ENCODE peak calls at places on chromosome 18, in six cellular contexts. One of them, this sample, is unnamed.
A peak's percentile ranks its signal among the peaks of the same experiment; 100 is the strongest.

GRCh38 chr18:36786686-36787085 is 42.1 kb downstream of the TPGS2 start:
- DNase-seq in foreskin keratinocyte: peak; percentile 32
- DNase-seq in hippocampal formation: no peak
- DNase-seq in activated CD8-positive, alpha-beta memory T cell treated with anti-CD3 and anti-CD28 coated beads for 1 hour: no peak
- DNase-seq in left lung: peak; percentile 45
- DNase-seq in activated T-cell treated with anti-CD3 and anti-CD28 coated beads, Interleukin-2, amount 50 U/mL, for 4 hours: no peak
- DNase-seq in this sample: no peak

GRCh38 chr18:54871231-54871630 is 43.0 kb downstream of the RAB27B start:
- DNase-seq in foreskin keratinocyte: no peak
- DNase-seq in hippocampal formation: no peak
- DNase-seq in activated CD8-positive, alpha-beta memory T cell treated with anti-CD3 and anti-CD28 coated beads for 1 hour: no peak
- DNase-seq in left lung: no peak
- DNase-seq in activated T-cell treated with anti-CD3 and anti-CD28 coated beads, Interleukin-2, amount 50 U/mL, for 4 hours: no peak
- DNase-seq in this sample: no peak

GRCh38 chr18:50099725-50100414 is 95.1 kb downstream of the MYO5B start:
- DNase-seq in foreskin keratinocyte: peak; percentile 68
- DNase-seq in hippocampal formation: no peak
- DNase-seq in activated CD8-positive, alpha-beta memory T cell treated with anti-CD3 and anti-CD28 coated beads for 1 hour: no peak
- DNase-seq in left lung: no peak
- DNase-seq in activated T-cell treated with anti-CD3 and anti-CD28 coated beads, Interleukin-2, amount 50 U/mL, for 4 hours: no peak
- DNase-seq in this sample: no peak

GRCh38 chr18:7221424-7222155 is 9.3 kb upstream of the LRRC30 start:
- DNase-seq in foreskin keratinocyte: peak; percentile 37
- DNase-seq in hippocampal formation: no peak
- DNase-seq in activated CD8-positive, alpha-beta memory T cell treated with anti-CD3 and anti-CD28 coated beads for 1 hour: no peak
- DNase-seq in left lung: no peak
- DNase-seq in activated T-cell treated with anti-CD3 and anti-CD28 coated beads, Interleukin-2, amount 50 U/mL, for 4 hours: no peak
- DNase-seq in this sample: no peak

GRCh38 chr18:12317664-12318333 is 9.8 kb downstream of the TUBB6 start:
- DNase-seq in foreskin keratinocyte: no peak
- DNase-seq in hippocampal formation: no peak
- DNase-seq in activated CD8-positive, alpha-beta memory T cell treated with anti-CD3 and anti-CD28 coated beads for 1 hour: no peak
- DNase-seq in left lung: no peak
- DNase-seq in activated T-cell treated with anti-CD3 and anti-CD28 coated beads, Interleukin-2, amount 50 U/mL, for 4 hours: no peak
- DNase-seq in this sample: no peak

GRCh38 chr18:40437517-40437916 is 1517.5 kb upstream of the PIK3C3 start:
- DNase-seq in foreskin keratinocyte: no peak
- DNase-seq in hippocampal formation: no peak
- DNase-seq in activated CD8-positive, alpha-beta memory T cell treated with anti-CD3 and anti-CD28 coated beads for 1 hour: no peak
- DNase-seq in left lung: no peak
- DNase-seq in activated T-cell treated with anti-CD3 and anti-CD28 coated beads, Interleukin-2, amount 50 U/mL, for 4 hours: no peak
- DNase-seq in this sample: no peak

GRCh38 chr18:73235491-73235890 is 367.7 kb upstream of the NETO1 start:
- DNase-seq in foreskin keratinocyte: peak; percentile 96
- DNase-seq in hippocampal formation: no peak
- DNase-seq in activated CD8-positive, alpha-beta memory T cell treated with anti-CD3 and anti-CD28 coated beads for 1 hour: no peak
- DNase-seq in left lung: peak; percentile 54
- DNase-seq in activated T-cell treated with anti-CD3 and anti-CD28 coated beads, Interleukin-2, amount 50 U/mL, for 4 hours: no peak
- DNase-seq in this sample: no peak

GRCh38 chr18:46485675-46486200 is 171.3 kb downstream of the LOXHD1 start:
- DNase-seq in foreskin keratinocyte: no peak
- DNase-seq in hippocampal formation: no peak
- DNase-seq in activated CD8-positive, alpha-beta memory T cell treated with anti-CD3 and anti-CD28 coated beads for 1 hour: no peak
- DNase-seq in left lung: no peak
- DNase-seq in activated T-cell treated with anti-CD3 and anti-CD28 coated beads, Interleukin-2, amount 50 U/mL, for 4 hours: no peak
- DNase-seq in this sample: no peak

GRCh38 chr18:49016648-49017539 is 66.1 kb upstream of the SMAD7 start:
- DNase-seq in foreskin keratinocyte: peak; percentile 73
- DNase-seq in hippocampal formation: no peak
- DNase-seq in activated CD8-positive, alpha-beta memory T cell treated with anti-CD3 and anti-CD28 coated beads for 1 hour: no peak
- DNase-seq in left lung: peak; percentile 62
- DNase-seq in activated T-cell treated with anti-CD3 and anti-CD28 coated beads, Interleukin-2, amount 50 U/mL, for 4 hours: no peak
- DNase-seq in this sample: no peak

GRCh38 chr18:6884944-6885343 is 155.4 kb downstream of the ARHGAP28 start:
- DNase-seq in foreskin keratinocyte: no peak
- DNase-seq in hippocampal formation: no peak
- DNase-seq in activated CD8-positive, alpha-beta memory T cell treated with anti-CD3 and anti-CD28 coated beads for 1 hour: no peak
- DNase-seq in left lung: no peak
- DNase-seq in activated T-cell treated with anti-CD3 and anti-CD28 coated beads, Interleukin-2, amount 50 U/mL, for 4 hours: no peak
- DNase-seq in this sample: no peak

GRCh38 chr18:59155140-59155539 is 15.5 kb downstream of the SEC11C start:
- DNase-seq in foreskin keratinocyte: peak; percentile 10
- DNase-seq in hippocampal formation: no peak
- DNase-seq in activated CD8-positive, alpha-beta memory T cell treated with anti-CD3 and anti-CD28 coated beads for 1 hour: no peak
- DNase-seq in left lung: no peak
- DNase-seq in activated T-cell treated with anti-CD3 and anti-CD28 coated beads, Interleukin-2, amount 50 U/mL, for 4 hours: no peak
- DNase-seq in this sample: no peak

GRCh38 chr18:42414756-42415454 is 459.9 kb downstream of the PIK3C3 start:
- DNase-seq in foreskin keratinocyte: no peak
- DNase-seq in hippocampal formation: no peak
- DNase-seq in activated CD8-positive, alpha-beta memory T cell treated with anti-CD3 and anti-CD28 coated beads for 1 hour: no peak
- DNase-seq in left lung: no peak
- DNase-seq in activated T-cell treated with anti-CD3 and anti-CD28 coated beads, Interleukin-2, amount 50 U/mL, for 4 hours: no peak
- DNase-seq in this sample: no peak

GRCh38 chr18:6781179-6781714 is 51.7 kb downstream of the ARHGAP28 start:
- DNase-seq in foreskin keratinocyte: no peak
- DNase-seq in hippocampal formation: no peak
- DNase-seq in activated CD8-positive, alpha-beta memory T cell treated with anti-CD3 and anti-CD28 coated beads for 1 hour: no peak
- DNase-seq in left lung: no peak
- DNase-seq in activated T-cell treated with anti-CD3 and anti-CD28 coated beads, Interleukin-2, amount 50 U/mL, for 4 hours: no peak
- DNase-seq in this sample: no peak

GRCh38 chr18:62438876-62439275 is 83.9 kb upstream of the ZCCHC2 start:
- DNase-seq in foreskin keratinocyte: no peak
- DNase-seq in hippocampal formation: no peak
- DNase-seq in activated CD8-positive, alpha-beta memory T cell treated with anti-CD3 and anti-CD28 coated beads for 1 hour: no peak
- DNase-seq in left lung: no peak
- DNase-seq in activated T-cell treated with anti-CD3 and anti-CD28 coated beads, Interleukin-2, amount 50 U/mL, for 4 hours: no peak
- DNase-seq in this sample: no peak

GRCh38 chr18:37502036-37502435 is 63.6 kb downstream of the CELF4 start:
- DNase-seq in foreskin keratinocyte: no peak
- DNase-seq in hippocampal formation: no peak
- DNase-seq in activated CD8-positive, alpha-beta memory T cell treated with anti-CD3 and anti-CD28 coated beads for 1 hour: no peak
- DNase-seq in left lung: no peak
- DNase-seq in activated T-cell treated with anti-CD3 and anti-CD28 coated beads, Interleukin-2, amount 50 U/mL, for 4 hours: no peak
- DNase-seq in this sample: no peak

GRCh38 chr18:12048827-12049175 is 44.8 kb upstream of the ANKRD62 start:
- DNase-seq in foreskin keratinocyte: peak; percentile 50
- DNase-seq in hippocampal formation: no peak
- DNase-seq in activated CD8-positive, alpha-beta memory T cell treated with anti-CD3 and anti-CD28 coated beads for 1 hour: no peak
- DNase-seq in left lung: no peak
- DNase-seq in activated T-cell treated with anti-CD3 and anti-CD28 coated beads, Interleukin-2, amount 50 U/mL, for 4 hours: no peak
- DNase-seq in this sample: no peak

GRCh38 chr18:50218432-50219197 is 23.7 kb upstream of the MYO5B start:
- DNase-seq in foreskin keratinocyte: no peak
- DNase-seq in hippocampal formation: no peak
- DNase-seq in activated CD8-positive, alpha-beta memory T cell treated with anti-CD3 and anti-CD28 coated beads for 1 hour: no peak
- DNase-seq in left lung: no peak
- DNase-seq in activated T-cell treated with anti-CD3 and anti-CD28 coated beads, Interleukin-2, amount 50 U/mL, for 4 hours: peak; percentile 14
- DNase-seq in this sample: no peak

GRCh38 chr18:68724021-68724420 is 9.1 kb upstream of the TMX3 start:
- DNase-seq in foreskin keratinocyte: no peak
- DNase-seq in hippocampal formation: no peak
- DNase-seq in activated CD8-positive, alpha-beta memory T cell treated with anti-CD3 and anti-CD28 coated beads for 1 hour: no peak
- DNase-seq in left lung: no peak
- DNase-seq in activated T-cell treated with anti-CD3 and anti-CD28 coated beads, Interleukin-2, amount 50 U/mL, for 4 hours: no peak
- DNase-seq in this sample: no peak

GRCh38 chr18:48590678-48591077 is 51.8 kb downstream of the CTIF start:
- DNase-seq in foreskin keratinocyte: peak; percentile 25
- DNase-seq in hippocampal formation: no peak
- DNase-seq in activated CD8-positive, alpha-beta memory T cell treated with anti-CD3 and anti-CD28 coated beads for 1 hour: no peak
- DNase-seq in left lung: no peak
- DNase-seq in activated T-cell treated with anti-CD3 and anti-CD28 coated beads, Interleukin-2, amount 50 U/mL, for 4 hours: no peak
- DNase-seq in this sample: no peak

GRCh38 chr18:60675801-60676200 is 303.2 kb upstream of the MC4R start:
- DNase-seq in foreskin keratinocyte: no peak
- DNase-seq in hippocampal formation: no peak
- DNase-seq in activated CD8-positive, alpha-beta memory T cell treated with anti-CD3 and anti-CD28 coated beads for 1 hour: no peak
- DNase-seq in left lung: no peak
- DNase-seq in activated T-cell treated with anti-CD3 and anti-CD28 coated beads, Interleukin-2, amount 50 U/mL, for 4 hours: no peak
- DNase-seq in this sample: no peak

GRCh38 chr18:53745986-53746385 is 478.5 kb downstream of the MBD2 start:
- DNase-seq in foreskin keratinocyte: no peak
- DNase-seq in hippocampal formation: no peak
- DNase-seq in activated CD8-positive, alpha-beta memory T cell treated with anti-CD3 and anti-CD28 coated beads for 1 hour: no peak
- DNase-seq in left lung: no peak
- DNase-seq in activated T-cell treated with anti-CD3 and anti-CD28 coated beads, Interleukin-2, amount 50 U/mL, for 4 hours: no peak
- DNase-seq in this sample: no peak

GRCh38 chr18:51478908-51479307 is 281.4 kb upstream of the MEX3C start:
- DNase-seq in foreskin keratinocyte: no peak
- DNase-seq in hippocampal formation: no peak
- DNase-seq in activated CD8-positive, alpha-beta memory T cell treated with anti-CD3 and anti-CD28 coated beads for 1 hour: no peak
- DNase-seq in left lung: no peak
- DNase-seq in activated T-cell treated with anti-CD3 and anti-CD28 coated beads, Interleukin-2, amount 50 U/mL, for 4 hours: no peak
- DNase-seq in this sample: no peak

GRCh38 chr18:50839341-50839740 is 19.5 kb upstream of the MRO start:
- DNase-seq in foreskin keratinocyte: no peak
- DNase-seq in hippocampal formation: no peak
- DNase-seq in activated CD8-positive, alpha-beta memory T cell treated with anti-CD3 and anti-CD28 coated beads for 1 hour: no peak
- DNase-seq in left lung: no peak
- DNase-seq in activated T-cell treated with anti-CD3 and anti-CD28 coated beads, Interleukin-2, amount 50 U/mL, for 4 hours: no peak
- DNase-seq in this sample: no peak

GRCh38 chr18:627211-627610 is 30.2 kb upstream of the TYMS start:
- DNase-seq in foreskin keratinocyte: no peak
- DNase-seq in hippocampal formation: no peak
- DNase-seq in activated CD8-positive, alpha-beta memory T cell treated with anti-CD3 and anti-CD28 coated beads for 1 hour: no peak
- DNase-seq in left lung: no peak
- DNase-seq in activated T-cell treated with anti-CD3 and anti-CD28 coated beads, Interleukin-2, amount 50 U/mL, for 4 hours: no peak
- DNase-seq in this sample: no peak

GRCh38 chr18:75167137-75167536 is 41.8 kb downstream of the PTGR3 start:
- DNase-seq in foreskin keratinocyte: no peak
- DNase-seq in hippocampal formation: no peak
- DNase-seq in activated CD8-positive, alpha-beta memory T cell treated with anti-CD3 and anti-CD28 coated beads for 1 hour: no peak
- DNase-seq in left lung: no peak
- DNase-seq in activated T-cell treated with anti-CD3 and anti-CD28 coated beads, Interleukin-2, amount 50 U/mL, for 4 hours: no peak
- DNase-seq in this sample: no peak

GRCh38 chr18:35580748-35581534 is 599 bp upstream of the GALNT1 start:
- DNase-seq in foreskin keratinocyte: no peak
- DNase-seq in hippocampal formation: peak; percentile 65
- DNase-seq in activated CD8-positive, alpha-beta memory T cell treated with anti-CD3 and anti-CD28 coated beads for 1 hour: peak; percentile 32
- DNase-seq in left lung: peak; percentile 68
- DNase-seq in activated T-cell treated with anti-CD3 and anti-CD28 coated beads, Interleukin-2, amount 50 U/mL, for 4 hours: peak; percentile 43
- DNase-seq in this sample: peak; percentile 40

GRCh38 chr18:68429111-68429510 is 285.8 kb downstream of the TMX3 start:
- DNase-seq in foreskin keratinocyte: no peak
- DNase-seq in hippocampal formation: no peak
- DNase-seq in activated CD8-positive, alpha-beta memory T cell treated with anti-CD3 and anti-CD28 coated beads for 1 hour: no peak
- DNase-seq in left lung: no peak
- DNase-seq in activated T-cell treated with anti-CD3 and anti-CD28 coated beads, Interleukin-2, amount 50 U/mL, for 4 hours: no peak
- DNase-seq in this sample: no peak

GRCh38 chr18:9067823-9068222 is 34.7 kb upstream of the NDUFV2 start:
- DNase-seq in foreskin keratinocyte: no peak
- DNase-seq in hippocampal formation: no peak
- DNase-seq in activated CD8-positive, alpha-beta memory T cell treated with anti-CD3 and anti-CD28 coated beads for 1 hour: no peak
- DNase-seq in left lung: no peak
- DNase-seq in activated T-cell treated with anti-CD3 and anti-CD28 coated beads, Interleukin-2, amount 50 U/mL, for 4 hours: no peak
- DNase-seq in this sample: no peak

GRCh38 chr18:57806891-57807280 is 3.8 kb upstream of the ATP8B1 start:
- DNase-seq in foreskin keratinocyte: peak; percentile 64
- DNase-seq in hippocampal formation: no peak
- DNase-seq in activated CD8-positive, alpha-beta memory T cell treated with anti-CD3 and anti-CD28 coated beads for 1 hour: no peak
- DNase-seq in left lung: no peak
- DNase-seq in activated T-cell treated with anti-CD3 and anti-CD28 coated beads, Interleukin-2, amount 50 U/mL, for 4 hours: no peak
- DNase-seq in this sample: no peak

GRCh38 chr18:58239879-58240278 is 195.9 kb downstream of the NEDD4L start:
- DNase-seq in foreskin keratinocyte: no peak
- DNase-seq in hippocampal formation: no peak
- DNase-seq in activated CD8-positive, alpha-beta memory T cell treated with anti-CD3 and anti-CD28 coated beads for 1 hour: no peak
- DNase-seq in left lung: no peak
- DNase-seq in activated T-cell treated with anti-CD3 and anti-CD28 coated beads, Interleukin-2, amount 50 U/mL, for 4 hours: no peak
- DNase-seq in this sample: no peak

GRCh38 chr18:2914185-2914584 is 67.4 kb downstream of the EMILIN2 start:
- DNase-seq in foreskin keratinocyte: no peak
- DNase-seq in hippocampal formation: no peak
- DNase-seq in activated CD8-positive, alpha-beta memory T cell treated with anti-CD3 and anti-CD28 coated beads for 1 hour: no peak
- DNase-seq in left lung: no peak
- DNase-seq in activated T-cell treated with anti-CD3 and anti-CD28 coated beads, Interleukin-2, amount 50 U/mL, for 4 hours: no peak
- DNase-seq in this sample: no peak

GRCh38 chr18:74084184-74084583 is 63.5 kb downstream of the FBXO15 start:
- DNase-seq in foreskin keratinocyte: no peak
- DNase-seq in hippocampal formation: no peak
- DNase-seq in activated CD8-positive, alpha-beta memory T cell treated with anti-CD3 and anti-CD28 coated beads for 1 hour: no peak
- DNase-seq in left lung: no peak
- DNase-seq in activated T-cell treated with anti-CD3 and anti-CD28 coated beads, Interleukin-2, amount 50 U/mL, for 4 hours: no peak
- DNase-seq in this sample: no peak

GRCh38 chr18:20971886-20972267 is 139.7 kb downstream of the ROCK1 start:
- DNase-seq in foreskin keratinocyte: no peak
- DNase-seq in hippocampal formation: no peak
- DNase-seq in activated CD8-positive, alpha-beta memory T cell treated with anti-CD3 and anti-CD28 coated beads for 1 hour: no peak
- DNase-seq in left lung: no peak
- DNase-seq in activated T-cell treated with anti-CD3 and anti-CD28 coated beads, Interleukin-2, amount 50 U/mL, for 4 hours: no peak
- DNase-seq in this sample: no peak

GRCh38 chr18:47215554-47216138 is 35.8 kb downstream of the SKOR2 start:
- DNase-seq in foreskin keratinocyte: no peak
- DNase-seq in hippocampal formation: peak; percentile 65
- DNase-seq in activated CD8-positive, alpha-beta memory T cell treated with anti-CD3 and anti-CD28 coated beads for 1 hour: no peak
- DNase-seq in left lung: no peak
- DNase-seq in activated T-cell treated with anti-CD3 and anti-CD28 coated beads, Interleukin-2, amount 50 U/mL, for 4 hours: no peak
- DNase-seq in this sample: no peak

GRCh38 chr18:2410688-2411087 is 160.6 kb downstream of the METTL4 start:
- DNase-seq in foreskin keratinocyte: peak; percentile 60
- DNase-seq in hippocampal formation: no peak
- DNase-seq in activated CD8-positive, alpha-beta memory T cell treated with anti-CD3 and anti-CD28 coated beads for 1 hour: no peak
- DNase-seq in left lung: no peak
- DNase-seq in activated T-cell treated with anti-CD3 and anti-CD28 coated beads, Interleukin-2, amount 50 U/mL, for 4 hours: no peak
- DNase-seq in this sample: no peak

GRCh38 chr18:76121049-76121448 is 374.0 kb downstream of the ZNF516 start:
- DNase-seq in foreskin keratinocyte: no peak
- DNase-seq in hippocampal formation: no peak
- DNase-seq in activated CD8-positive, alpha-beta memory T cell treated with anti-CD3 and anti-CD28 coated beads for 1 hour: no peak
- DNase-seq in left lung: no peak
- DNase-seq in activated T-cell treated with anti-CD3 and anti-CD28 coated beads, Interleukin-2, amount 50 U/mL, for 4 hours: no peak
- DNase-seq in this sample: no peak

GRCh38 chr18:39380823-39381222 is 1815.2 kb upstream of the CELF4 start:
- DNase-seq in foreskin keratinocyte: no peak
- DNase-seq in hippocampal formation: no peak
- DNase-seq in activated CD8-positive, alpha-beta memory T cell treated with anti-CD3 and anti-CD28 coated beads for 1 hour: no peak
- DNase-seq in left lung: no peak
- DNase-seq in activated T-cell treated with anti-CD3 and anti-CD28 coated beads, Interleukin-2, amount 50 U/mL, for 4 hours: no peak
- DNase-seq in this sample: no peak

GRCh38 chr18:62786689-62787088 is 71.3 kb downstream of the PHLPP1 start:
- DNase-seq in foreskin keratinocyte: no peak
- DNase-seq in hippocampal formation: no peak
- DNase-seq in activated CD8-positive, alpha-beta memory T cell treated with anti-CD3 and anti-CD28 coated beads for 1 hour: no peak
- DNase-seq in left lung: no peak
- DNase-seq in activated T-cell treated with anti-CD3 and anti-CD28 coated beads, Interleukin-2, amount 50 U/mL, for 4 hours: no peak
- DNase-seq in this sample: no peak